ENCODE peak calls at places on chromosomes 13 and 19, in seven cellular contexts. R is Peyer's patch, X is heart right ventricle, P is lower lobe of right lung, S is cardiac fibroblast, I is left ventricle myocardium inferior, N is fibroblast of lung. K is an unnamed sample.

GRCh38 chr19:51091895-51092873 is 9.5 kb upstream of the KLK14 start:
- DNase-seq in N (no peak), S (no peak), I (no peak), X (no peak), R (no peak), P (no peak), K (no peak)

GRCh38 chr13:113627136-113627535 is 30.9 kb downstream of the ATP4B start:
- DNase-seq in N (no peak), S (no peak), R (no peak), P (peak), X (no peak), I (peak), K (no peak)

GRCh38 chr19:54428323-54429175 is 13.3 kb downstream of the TTYH1 start:
- DNase-seq in P (no peak), I (no peak), R (no peak), S (no peak), N (no peak), X (no peak), K (no peak)

GRCh38 chr13:92538164-92538563 is 688.4 kb upstream of the GPC6 start:
- DNase-seq in N (no peak), P (no peak), S (no peak), X (no peak), I (no peak), R (no peak), K (no peak)

GRCh38 chr19:45057444-45057843 is 18.6 kb downstream of the CLASRP start:
- DNase-seq in S (no peak), I (no peak), P (no peak), N (no peak), X (no peak), R (no peak), K (no peak)

GRCh38 chr19:7013678-7014077 is 7.6 kb downstream of the MBD3L2B start:
- DNase-seq in P (no peak), S (peak), R (no peak), N (no peak), I (no peak), X (no peak), K (peak)

GRCh38 chr13:106570354-106570822 is 2.5 kb upstream of the ARGLU1 start:
- DNase-seq in S (peak), N (peak), X (no peak), P (peak), R (peak), I (peak), K (peak)

GRCh38 chr19:58279042-58279924 is 528 bp downstream of the ZNF8 start:
- DNase-seq in X (peak), I (peak), S (peak), N (peak), R (peak), P (peak), K (peak)

GRCh38 chr13:30710442-30710841 is 24.9 kb upstream of the ALOX5AP start:
- DNase-seq in X (no peak), R (no peak), P (no peak), I (no peak), N (no peak), S (no peak), K (no peak)

GRCh38 chr19:51375504-51376221 is 3.2 kb upstream of the NKG7 start:
- DNase-seq in N (no peak), X (no peak), S (no peak), R (no peak), P (no peak), I (no peak), K (no peak)

GRCh38 chr19:1748703-1749341 is 4.5 kb upstream of the ONECUT3 start:
- DNase-seq in S (no peak), R (no peak), X (no peak), N (no peak), I (no peak), P (no peak), K (no peak)

GRCh38 chr13:62357887-62358645 is 942.4 kb upstream of the PCDH20 start:
- DNase-seq in S (peak), I (no peak), P (no peak), N (peak), X (no peak), R (no peak), K (peak)

GRCh38 chr19:37304190-37304883 is 66.6 kb upstream of the ZNF527 start:
- DNase-seq in I (peak), N (peak), R (no peak), S (peak), P (peak), X (peak), K (no peak)

GRCh38 chr19:16303755-16304154 is 20.9 kb upstream of the KLF2 start:
- DNase-seq in P (no peak), I (no peak), N (no peak), R (no peak), S (peak), X (no peak), K (peak)

GRCh38 chr13:47117268-47117667 is 220.4 kb upstream of the HTR2A start:
- DNase-seq in X (no peak), R (no peak), S (peak), I (no peak), N (peak), P (no peak), K (peak)

GRCh38 chr13:43766766-43767165 is 20.0 kb downstream of the ENOX1 start:
- DNase-seq in R (no peak), N (peak), I (peak), P (no peak), S (no peak), X (peak), K (no peak)

GRCh38 chr19:289651-290538 is 1.3 kb downstream of the PLPP2 start:
- DNase-seq in X (no peak), S (peak), R (peak), P (peak), I (no peak), N (no peak), K (peak)

GRCh38 chr13:32001392-32001768 is 30.2 kb upstream of the FRY start:
- DNase-seq in R (no peak), S (peak), P (no peak), X (peak), I (peak), N (peak), K (peak)

GRCh38 chr13:105342421-105342820 is 1193.0 kb downstream of the EFNB2 start:
- DNase-seq in X (no peak), I (no peak), N (no peak), S (no peak), P (no peak), R (no peak), K (no peak)

GRCh38 chr13:48220592-48221300 is 12.3 kb upstream of the ITM2B start:
- DNase-seq in N (no peak), S (no peak), P (no peak), X (no peak), R (no peak), I (no peak), K (no peak)

GRCh38 chr19:17402982-17403855 is 2.2 kb downstream of the BST2 start:
- DNase-seq in S (no peak), N (no peak), P (no peak), X (no peak), I (no peak), R (no peak), K (no peak)

GRCh38 chr13:78569029-78569428 is 34.3 kb downstream of the POU4F1 start:
- DNase-seq in S (no peak), P (no peak), N (no peak), I (no peak), R (no peak), X (no peak), K (no peak)

GRCh38 chr13:50928609-50929274 is 19.2 kb downstream of the RNASEH2B start:
- DNase-seq in N (no peak), P (no peak), X (no peak), R (no peak), I (no peak), S (no peak), K (no peak)

GRCh38 chr13:76812206-76812882 is 73.9 kb downstream of the KCTD12 start:
- DNase-seq in N (peak), S (no peak), X (peak), I (peak), P (no peak), R (no peak), K (no peak)

GRCh38 chr13:61192826-61193225 is 222.8 kb downstream of the PCDH20 start:
- DNase-seq in R (peak), P (no peak), I (no peak), X (no peak), N (no peak), S (no peak), K (no peak)

GRCh38 chr13:92303428-92303827 is 905.0 kb downstream of the GPC5 start:
- DNase-seq in S (peak), R (no peak), P (no peak), I (no peak), X (no peak), N (peak), K (peak)

GRCh38 chr19:55446060-55446459 is 3.0 kb upstream of the SHISA7 start:
- DNase-seq in S (no peak), N (no peak), P (no peak), I (no peak), R (no peak), X (no peak), K (no peak)

GRCh38 chr13:23445794-23446193 is 12.3 kb upstream of the SACS start:
- DNase-seq in I (no peak), R (no peak), P (no peak), X (no peak), S (no peak), N (no peak), K (no peak)

GRCh38 chr13:93227280-93227905 is 786 bp downstream of the GPC6 start:
- DNase-seq in N (peak), X (no peak), R (no peak), S (peak), P (peak), I (no peak), K (peak)

GRCh38 chr19:51158474-51159129 is 16.5 kb downstream of the SIGLEC7 start:
- DNase-seq in N (peak), R (peak), S (peak), P (peak), I (peak), X (no peak), K (peak)

GRCh38 chr19:313988-314815 is 23.0 kb upstream of the PLPP2 start:
- DNase-seq in I (no peak), X (no peak), P (no peak), R (no peak), S (no peak), N (no peak), K (no peak)

GRCh38 chr19:15294591-15294990 is 37.7 kb downstream of the BRD4 start:
- DNase-seq in I (peak), R (no peak), P (no peak), N (no peak), X (peak), S (no peak), K (peak)

GRCh38 chr19:38551450-38551813 is 66.3 kb downstream of the MAP4K1 start:
- DNase-seq in S (no peak), P (peak), X (no peak), I (no peak), R (no peak), N (no peak), K (no peak)

DNA sequence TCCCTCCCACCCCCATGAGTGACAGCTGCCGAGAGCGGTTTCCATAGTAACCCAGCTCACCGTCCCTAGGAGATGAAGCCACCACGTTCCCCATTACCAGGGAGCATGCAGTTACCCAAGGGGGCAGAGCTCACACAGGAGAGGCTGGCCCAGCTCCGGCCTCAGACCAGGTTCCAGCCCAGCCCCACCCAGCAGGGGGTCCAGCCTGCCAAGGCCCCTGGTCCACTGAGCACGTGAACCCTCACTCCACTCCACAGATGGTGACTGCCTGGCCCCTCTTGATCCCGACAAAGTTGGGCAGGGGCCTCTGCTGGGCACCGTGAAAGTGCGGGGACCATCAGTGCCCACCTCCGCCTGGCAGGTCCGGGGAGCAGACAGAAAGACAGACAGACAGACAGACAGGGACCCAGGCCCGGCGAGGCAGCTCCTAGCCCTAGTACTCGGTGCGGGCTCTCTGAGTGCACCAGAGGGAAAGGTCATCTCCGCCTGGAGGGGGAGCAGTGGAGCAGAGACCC is 50.7 kb downstream of the CELF5 start:
- DNase-seq in R (no peak), X (no peak), S (no peak), P (no peak), I (no peak), N (no peak), K (no peak)
- TF ChIP-seq CTCF in R (no peak), X (peak), S (peak), P (no peak), I (no peak), N (peak), K (peak)

GRCh38 chr19:3178377-3178972 is at the start of gene S1PR4:
- DNase-seq in S (no peak), R (peak), N (no peak), P (peak), I (no peak), X (no peak), K (no peak)
- H3K4me3 ChIP-seq in S (no peak), R (peak), N (no peak), P (peak), I (peak), X (peak), K (no peak)

DNA sequence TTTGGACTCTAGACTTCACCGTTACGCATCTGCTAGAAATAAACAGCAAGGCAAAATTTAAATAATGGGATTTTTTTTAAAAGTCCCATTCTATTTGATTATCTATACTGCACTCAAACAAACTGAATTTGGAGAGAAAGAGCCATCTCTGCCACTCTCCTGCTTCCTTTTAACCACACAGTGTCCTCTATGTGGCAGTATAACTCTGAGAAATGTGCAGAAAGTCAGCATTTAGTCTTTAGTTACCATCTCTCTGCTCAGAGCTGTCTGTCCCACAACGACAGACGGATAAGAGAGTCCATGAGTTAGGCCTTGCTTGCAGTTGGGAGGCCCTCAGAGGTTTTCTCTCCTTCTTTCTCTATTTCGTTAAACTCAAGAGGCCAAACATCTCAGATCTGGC is 21.2 kb downstream of the CCNA1 start:
- DNase-seq in P (no peak), N (no peak), X (no peak), S (peak), R (no peak), I (no peak), K (peak)
- TF ChIP-seq CTCF in P (peak), N (peak), X (peak), S (peak), R (no peak), I (peak), K (peak)

GRCh38 chr13:68025604-68026003 is 795.5 kb upstream of the PCDH9 start:
- DNase-seq in I (no peak), N (no peak), S (no peak), R (no peak), X (no peak), P (no peak), K (no peak)

GRCh38 chr13:68026077-68026476 is 795.9 kb upstream of the PCDH9 start:
- DNase-seq in I (no peak), X (no peak), R (no peak), S (no peak), P (no peak), N (no peak), K (no peak)

GRCh38 chr13:68030152-68030809 is 800.1 kb upstream of the PCDH9 start:
- DNase-seq in N (no peak), X (no peak), S (no peak), R (no peak), P (no peak), I (no peak), K (no peak)

GRCh38 chr13:68023838-68024581 is 793.9 kb upstream of the PCDH9 start:
- DNase-seq in I (no peak), P (no peak), X (no peak), S (no peak), N (no peak), R (no peak), K (no peak)

GRCh38 chr13:68027311-68027710 is 797.2 kb upstream of the PCDH9 start:
- DNase-seq in N (no peak), X (no peak), P (no peak), S (no peak), I (no peak), R (no peak), K (no peak)
- H3K4me3 ChIP-seq in N (no peak), X (no peak), P (no peak), S (no peak), I (peak), R (no peak), K (no peak)

GRCh38 chr13:108155185-108156106 is 59.9 kb downstream of the LIG4 start:
- DNase-seq in R (peak), X (peak), S (peak), P (peak), N (peak), I (peak), K (peak)
- TF ChIP-seq CTCF in R (peak), X (peak), S (peak), P (peak), N (peak), I (peak), K (peak)

GRCh38 chr19:34044011-34044410 is 128.3 kb upstream of the LSM14A start:
- DNase-seq in I (no peak), P (no peak), N (no peak), X (no peak), S (no peak), R (no peak), K (no peak)

GRCh38 chr19:34051255-34051654 is 121.0 kb upstream of the LSM14A start:
- DNase-seq in P (no peak), S (no peak), N (no peak), R (no peak), I (no peak), X (no peak), K (no peak)

GRCh38 chr19:34049944-34050343 is 122.4 kb upstream of the LSM14A start:
- DNase-seq in I (no peak), R (no peak), S (no peak), X (no peak), P (no peak), N (no peak), K (no peak)
- H3K4me3 ChIP-seq in I (no peak), R (no peak), S (no peak), X (no peak), P (no peak), N (no peak), K (no peak)

GRCh38 chr13:37473035-37473434 is 125.5 kb downstream of the POSTN start:
- DNase-seq in R (no peak), I (no peak), P (no peak), N (no peak), X (no peak), S (no peak), K (no peak)
- TF ChIP-seq CTCF in R (no peak), I (no peak), P (no peak), N (no peak), X (no peak), S (peak), K (no peak)

DNA sequence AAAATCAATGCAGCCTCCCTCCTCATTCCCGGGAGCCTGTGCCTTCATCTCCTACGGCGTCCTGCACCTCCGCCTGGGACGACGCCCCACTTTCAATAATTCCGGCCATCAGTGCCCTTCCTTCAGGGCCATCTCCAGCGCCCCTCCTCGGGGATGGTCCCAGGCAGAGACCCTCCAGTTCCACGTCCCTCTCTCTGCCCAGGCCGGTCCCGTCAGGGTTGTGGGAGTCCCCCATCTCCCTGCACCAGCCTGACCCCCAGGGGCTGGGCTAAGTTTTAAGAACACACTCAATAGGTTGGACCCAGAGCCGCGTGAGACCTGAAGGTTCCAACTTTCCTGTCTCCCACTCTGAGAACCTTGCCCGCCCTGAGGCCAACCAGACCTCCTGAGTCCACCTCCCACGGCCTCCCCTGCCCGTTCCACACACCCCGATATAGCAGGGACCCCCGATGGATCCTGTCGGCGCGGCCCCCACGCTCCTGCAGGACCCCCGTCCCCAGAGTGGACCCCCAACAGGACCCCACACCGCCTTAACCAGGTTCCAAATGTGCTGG is 645 bp downstream of the TMEM161A start:
- DNase-seq in R (no peak), I (no peak), S (no peak), N (no peak), X (no peak), P (no peak), K (peak)
- H3K4me3 ChIP-seq in R (peak), I (peak), S (peak), N (peak), X (peak), P (peak), K (peak)

GRCh38 chr13:49248433-49249002 is 793 bp downstream of the CDADC1 start:
- DNase-seq in N (peak), R (no peak), P (peak), X (peak), I (no peak), S (peak), K (no peak)
- TF ChIP-seq CTCF in N (peak), R (no peak), P (no peak), X (no peak), I (no peak), S (no peak), K (peak)